ENCODE peak calls at places on chromosomes 1 and 21, in seven cellular contexts. G is AG08396, X is non-pigmented ciliary epithelial cell, M is KG1, B is tibial nerve, T is Kasumi-1, O is spleen. L is an unnamed sample.

GRCh38 chr1:235809949-235810348 is 56.8 kb downstream of the LYST start:
- DNase-seq in B (no peak), X (no peak), T (no peak), O (no peak), G (no peak), M (no peak), L (no peak)

GRCh38 chr21:45011911-45012660 is 62.3 kb upstream of the ADARB1 start:
- DNase-seq in M (no peak), T (no peak), O (peak; percentile 70), B (no peak), X (peak; percentile 74), G (peak; percentile 97), L (peak; percentile 56)

GRCh38 chr1:20992327-20993056 is 184.2 kb downstream of the EIF4G3 start:
- DNase-seq in M (no peak), O (no peak), B (no peak), T (no peak), G (peak; percentile 15), X (no peak), L (no peak)

GRCh38 chr1:156937883-156938282 is 17.5 kb downstream of the LRRC71 start:
- DNase-seq in M (no peak), X (no peak), O (no peak), B (no peak), G (no peak), T (no peak), L (no peak)

GRCh38 chr1:25519624-25520023 is 23.8 kb upstream of the LDLRAP1 start:
- DNase-seq in T (no peak), M (no peak), O (no peak), X (peak; percentile 81), G (peak; percentile 76), B (no peak), L (no peak)

GRCh38 chr1:20076695-20077461 is 6.9 kb downstream of the PLA2G5 start:
- DNase-seq in T (no peak), B (no peak), X (no peak), O (no peak), G (no peak), M (no peak), L (no peak)

GRCh38 chr1:56577859-56578663 is 1.3 kb downstream of the PLPP3 start:
- DNase-seq in O (peak; percentile 87), T (peak; percentile 57), B (peak; percentile 29), X (no peak), M (no peak), G (peak; percentile 56), L (no peak)

GRCh38 chr1:203278087-203278884 is 27.0 kb upstream of the BTG2 start:
- DNase-seq in G (peak; percentile 82), X (no peak), O (peak; percentile 86), M (no peak), B (peak; percentile 92), T (peak; percentile 17), L (peak; percentile 38)

GRCh38 chr21:28066051-28066450 is 926.6 kb downstream of the LTN1 start:
- DNase-seq in T (peak; percentile 19), B (no peak), G (no peak), M (no peak), X (no peak), O (no peak), L (no peak)

GRCh38 chr1:93716974-93717373 is 35.3 kb upstream of the BCAR3 start:
- DNase-seq in M (no peak), O (no peak), G (no peak), T (no peak), X (no peak), B (no peak), L (no peak)

GRCh38 chr1:76763678-76764077 is 103.6 kb upstream of the ST6GALNAC5 start:
- DNase-seq in X (no peak), G (no peak), M (no peak), T (peak; percentile 76), O (no peak), B (no peak), L (no peak)

GRCh38 chr1:203189951-203190352 is 3.4 kb upstream of the CHI3L1 start:
- DNase-seq in B (peak; percentile 25), T (peak; percentile 51), O (no peak), X (no peak), M (no peak), G (no peak), L (no peak)

GRCh38 chr1:239909894-239910293 is 181.8 kb upstream of the FMN2 start:
- DNase-seq in B (peak; percentile 22), M (no peak), G (peak; percentile 67), X (no peak), O (peak; percentile 85), T (peak; percentile 89), L (peak; percentile 12)

GRCh38 chr1:151165281-151165737 is 393 bp downstream of the LYSMD1 start:
- DNase-seq in M (no peak), B (peak; percentile 60), G (peak; percentile 58), T (no peak), X (no peak), O (peak; percentile 88), L (no peak)

GRCh38 chr1:150807257-150807637 is 813 bp downstream of the CTSK start:
- DNase-seq in M (no peak), G (no peak), T (no peak), X (no peak), O (no peak), B (no peak), L (no peak)

GRCh38 chr1:170247751-170248521 is 102.2 kb downstream of the NTMT2 start:
- DNase-seq in G (peak; percentile 30), M (no peak), B (no peak), X (no peak), O (no peak), T (peak; percentile 44), L (no peak)

GRCh38 chr1:205271277-205271676 is 43.5 kb downstream of the TMCC2 start:
- DNase-seq in G (peak; percentile 64), T (no peak), X (no peak), B (peak; percentile 46), M (no peak), O (no peak), L (no peak)

GRCh38 chr1:109529895-109530456 is 9.7 kb upstream of the GPR61 start:
- DNase-seq in X (no peak), G (no peak), T (no peak), M (no peak), O (no peak), B (no peak), L (no peak)

GRCh38 chr1:236835491-236835890 is 40.4 kb downstream of the MTR start:
- DNase-seq in B (no peak), T (no peak), G (no peak), M (no peak), X (no peak), O (no peak), L (no peak)

GRCh38 chr1:99814373-99814900 is 35.7 kb upstream of the AGL start:
- DNase-seq in G (no peak), X (no peak), T (no peak), B (no peak), O (no peak), M (no peak), L (no peak)

GRCh38 chr1:239922778-239923522 is 168.7 kb upstream of the FMN2 start:
- DNase-seq in O (no peak), G (no peak), B (no peak), T (no peak), X (no peak), M (no peak), L (no peak)

GRCh38 chr1:94697839-94698238 is 122.3 kb upstream of the SLC44A3 start:
- DNase-seq in G (no peak), T (no peak), B (no peak), O (no peak), X (no peak), M (no peak), L (no peak)

GRCh38 chr1:12640237-12640957 is 3.5 kb upstream of the AADACL4 start:
- DNase-seq in X (no peak), T (no peak), B (no peak), G (no peak), O (no peak), M (no peak), L (no peak)

GRCh38 chr1:60129916-60130315 is 56.3 kb upstream of the C1orf87 start:
- DNase-seq in B (no peak), X (no peak), G (no peak), O (no peak), M (no peak), T (no peak), L (no peak)

GRCh38 chr1:247070645-247071044 is 8.0 kb downstream of the ZNF670 start:
- DNase-seq in O (no peak), T (no peak), B (no peak), G (no peak), M (no peak), X (no peak), L (no peak)

GRCh38 chr1:114218397-114219237 is 64.9 kb upstream of the SYT6 start:
- DNase-seq in G (no peak), B (no peak), T (no peak), X (no peak), O (no peak), M (no peak), L (no peak)

GRCh38 chr1:192529811-192530210 is 45.8 kb upstream of the RGS1 start:
- DNase-seq in G (no peak), B (no peak), M (no peak), T (no peak), O (no peak), X (no peak), L (no peak)